ENCODE peak calls at places on chromosomes 16 and 17, in seven cellular contexts. B is PC-9, Y is tibial artery, E is neural progenitor cell, A is esophagus squamous epithelium, H is heart right ventricle, Q is Peyer's patch. X is an unnamed sample.

GRCh38 chr17:29568331-29569244 is at the start of gene TP53I13:
- DNase-seq in E (peak; percentile 93), Q (peak; percentile 94), H (peak; percentile 87), Y (peak; percentile 84), A (peak; percentile 58), B (peak; percentile 64), X (peak; percentile 91)

GRCh38 chr17:69809331-69809730 is 265.7 kb upstream of the KCNJ16 start:
- DNase-seq in Y (no peak), Q (no peak), B (no peak), H (no peak), E (no peak), A (no peak), X (no peak)

GRCh38 chr16:9003763-9004162 is 40.1 kb upstream of the USP7 start:
- DNase-seq in A (no peak), H (no peak), Q (no peak), B (no peak), Y (no peak), E (no peak), X (no peak)

GRCh38 chr17:48052956-48053757 is 5.0 kb downstream of the NFE2L1 start:
- DNase-seq in Q (no peak), Y (peak; percentile 88), B (peak; percentile 12), H (peak; percentile 91), E (no peak), A (no peak), X (no peak)

GRCh38 chr16:4123617-4124300 is 7.5 kb upstream of the ADCY9 start:
- DNase-seq in B (no peak), E (no peak), H (no peak), A (no peak), Y (no peak), Q (no peak), X (no peak)

GRCh38 chr16:14199199-14199598 is 128.1 kb downstream of the MRTFB start:
- DNase-seq in Q (no peak), Y (no peak), E (no peak), A (no peak), B (no peak), H (no peak), X (no peak)

GRCh38 chr17:58538801-58539410 is 24.5 kb upstream of the MTMR4 start:
- DNase-seq in Q (no peak), Y (no peak), H (no peak), E (no peak), B (no peak), A (no peak), X (no peak)

GRCh38 chr16:3007957-3008748 is 4.6 kb upstream of the CLDN9 start:
- DNase-seq in E (peak; percentile 59), Q (no peak), Y (no peak), B (no peak), A (no peak), H (no peak), X (peak; percentile 97)

GRCh38 chr16:9050102-9050830 is 41.2 kb upstream of the HAPSTR1 start:
- DNase-seq in E (peak; percentile 61), Q (no peak), H (no peak), A (no peak), B (no peak), Y (no peak), X (peak; percentile 88)

GRCh38 chr17:18975597-18975996 is 23.6 kb downstream of the SLC5A10 start:
- DNase-seq in B (no peak), A (no peak), H (no peak), Q (no peak), E (no peak), Y (no peak), X (no peak)

GRCh38 chr17:82030470-82031302 is 792 bp upstream of the RAC3 start:
- DNase-seq in B (peak; percentile 66), A (no peak), E (peak; percentile 95), H (peak; percentile 82), Q (peak; percentile 93), Y (peak; percentile 68), X (peak; percentile 83)

GRCh38 chr17:31580331-31581021 is 189.0 kb downstream of the RAB11FIP4 start:
- DNase-seq in E (no peak), Q (no peak), A (no peak), H (no peak), Y (peak; percentile 71), B (peak; percentile 80), X (no peak)

GRCh38 chr17:81512984-81513668 is 527 bp upstream of the ACTG1 start:
- DNase-seq in E (peak; percentile 87), B (no peak), H (peak; percentile 74), Q (peak; percentile 78), A (no peak), Y (peak; percentile 79), X (peak; percentile 87)

GRCh38 chr17:50620848-50621247 is 13.8 kb upstream of the ABCC3 start:
- DNase-seq in E (peak; percentile 49), Y (no peak), B (no peak), A (no peak), Q (no peak), H (no peak), X (peak; percentile 53)

GRCh38 chr17:65918450-65918849 is 273.5 kb downstream of the CEP112 start:
- DNase-seq in E (no peak), A (no peak), B (no peak), H (no peak), Q (no peak), Y (no peak), X (no peak)

GRCh38 chr16:29192329-29193247 is 207.7 kb downstream of the LAT start:
- DNase-seq in B (no peak), Q (peak; percentile 34), Y (peak; percentile 16), E (no peak), H (no peak), A (no peak), X (no peak)

GRCh38 chr16:23729503-23730424 is 16.7 kb upstream of the ERN2 start:
- DNase-seq in Q (peak; percentile 56), E (no peak), A (no peak), B (peak; percentile 55), H (no peak), Y (no peak), X (peak; percentile 79)

GRCh38 chr16:69820926-69821541 is 58.9 kb downstream of the WWP2 start:
- DNase-seq in E (no peak), Q (no peak), Y (peak; percentile 68), B (no peak), A (no peak), H (no peak), X (no peak)

GRCh38 chr16:88415381-88416323 is 32.9 kb downstream of the ZNF469 start:
- DNase-seq in E (no peak), Y (no peak), H (no peak), A (no peak), B (no peak), Q (no peak), X (no peak)

GRCh38 chr17:64084086-64084939 is 45.6 kb downstream of the ERN1 start:
- DNase-seq in A (no peak), Q (no peak), Y (peak; percentile 29), B (peak; percentile 84), E (no peak), H (no peak), X (no peak)

GRCh38 chr17:35149941-35150340 is 2.3 kb downstream of the UNC45B start:
- DNase-seq in A (no peak), Q (no peak), Y (no peak), H (no peak), B (no peak), E (no peak), X (no peak)

GRCh38 chr16:65372171-65372570 is 250.3 kb upstream of the CDH11 start:
- DNase-seq in A (no peak), B (no peak), Q (no peak), E (no peak), Y (no peak), H (no peak), X (no peak)

GRCh38 chr17:5373112-5373511 is 46.4 kb downstream of the NUP88 start:
- DNase-seq in Y (no peak), E (no peak), A (no peak), Q (no peak), B (no peak), H (no peak), X (no peak)

GRCh38 chr17:14331982-14332298 is 31.1 kb downstream of the HS3ST3B1 start:
- DNase-seq in A (no peak), H (no peak), Y (no peak), E (peak; percentile 35), Q (no peak), B (no peak), X (no peak)
- H3K4me1 ChIP-seq in A (peaks cover 7% of the 10 kb centered on the region), H (peaks cover 11% of the 10 kb centered on the region), Y (no peaks in the 10 kb centered on the region), E (peaks cover 67% of the 10 kb centered on the region), Q (no peaks in the 10 kb centered on the region), B (no peaks in the 10 kb centered on the region), X (peaks cover 14% of the 10 kb centered on the region)

GRCh38 chr17:12043702-12044101 is 23.0 kb downstream of the MAP2K4 start:
- DNase-seq in B (no peak), A (no peak), Y (no peak), Q (no peak), E (no peak), H (no peak), X (no peak)

GRCh38 chr17:12048843-12049473 is 28.3 kb downstream of the MAP2K4 start:
- DNase-seq in E (no peak), A (no peak), B (peak; percentile 34), Q (no peak), H (no peak), Y (no peak), X (no peak)

GRCh38 chr17:12050646-12051225 is 30.1 kb downstream of the MAP2K4 start:
- DNase-seq in A (no peak), H (no peak), Q (no peak), Y (no peak), E (no peak), B (no peak), X (no peak)

GRCh38 chr17:12046786-12047185 is 26.1 kb downstream of the MAP2K4 start:
- DNase-seq in Y (no peak), Q (no peak), E (peak; percentile 83), B (no peak), A (no peak), H (no peak), X (peak; percentile 80)

DNA sequence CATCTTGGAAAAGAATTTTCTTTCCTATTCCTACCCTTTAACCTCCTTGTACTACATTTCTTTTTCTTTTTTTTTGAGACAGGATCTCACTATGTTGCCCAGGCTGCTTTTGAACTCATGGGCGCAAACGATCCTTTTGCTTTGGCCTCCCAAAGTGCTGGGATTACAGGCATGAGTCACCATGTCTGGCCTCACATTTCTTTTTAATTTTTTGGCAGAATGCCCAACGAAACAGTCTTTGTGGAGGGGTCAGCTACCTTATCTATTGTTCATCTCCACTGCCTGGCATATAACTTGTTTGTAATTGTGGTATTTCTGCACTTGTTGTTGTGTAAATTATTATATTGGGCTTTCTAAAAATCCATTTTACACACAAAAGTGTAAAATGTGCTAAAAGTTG is 27.3 kb downstream of the MAP2K4 start:
- DNase-seq in Y (no peak), A (no peak), B (no peak), E (no peak), H (no peak), Q (no peak), X (no peak)
- H3K4me1 ChIP-seq in Y (peaks cover 16% of the 10 kb centered on the region), A (peaks cover 64% of the 10 kb centered on the region), B (no peaks in the 10 kb centered on the region), E (peaks cover 36% of the 10 kb centered on the region), H (peaks cover 53% of the 10 kb centered on the region), Q (no peaks in the 10 kb centered on the region), X (peaks cover 27% of the 10 kb centered on the region)

GRCh38 chr17:42363231-42363630 is 25.0 kb downstream of the STAT3 start:
- DNase-seq in Y (no peak), H (no peak), Q (no peak), A (no peak), E (no peak), B (no peak), X (no peak)
- H3K4me1 ChIP-seq in Y (peaks cover 82% of the 10 kb centered on the region), H (peaks cover 93% of the 10 kb centered on the region), Q (peaks cover 75% of the 10 kb centered on the region), A (peaks cover 83% of the 10 kb centered on the region), E (peaks cover 15% of the 10 kb centered on the region), B (peaks cover 1% of the 10 kb centered on the region), X (peaks cover 10% of the 10 kb centered on the region)

DNA sequence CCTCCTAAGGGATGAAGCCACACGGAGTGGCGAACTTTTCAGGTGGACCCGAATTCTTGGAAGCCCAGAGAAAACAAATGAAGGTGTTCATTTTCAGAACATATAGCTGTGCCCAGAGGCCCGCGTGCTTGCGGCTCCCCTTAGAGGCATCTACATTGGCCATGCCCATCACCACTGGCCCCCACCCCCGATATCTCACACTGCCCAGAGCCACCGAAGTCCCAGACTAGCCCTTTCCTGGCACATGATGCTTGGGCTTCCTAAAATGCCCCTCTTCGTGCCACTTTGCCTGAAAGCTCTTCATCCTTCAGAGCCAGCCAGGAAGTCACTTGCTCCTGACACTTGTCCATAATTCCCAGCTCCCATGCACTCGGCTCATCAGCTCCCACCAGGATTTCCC is 2.1 kb upstream of the HEXIM1 start:
- DNase-seq in Y (no peak), H (no peak), E (no peak), Q (no peak), A (no peak), B (no peak), X (no peak)
- H3K4me1 ChIP-seq in Y (peaks cover 42% of the 10 kb centered on the region), H (peaks cover 46% of the 10 kb centered on the region), E (peaks cover 35% of the 10 kb centered on the region), Q (peaks cover 32% of the 10 kb centered on the region), A (peaks cover 57% of the 10 kb centered on the region), B (peaks cover 11% of the 10 kb centered on the region), X (peaks cover 9% of the 10 kb centered on the region)

X was measured in mesendoderm.